ENCODE peak calls at places on chromosomes 4 and X, in five cellular contexts. I is stomach, F is IMR-90, A is breast epithelium, O is body of pancreas. P is an unnamed sample. For H3K4me1, the result is how much of the 10 kb centered on the place peaks cover.

GRCh38 chrX:38375888-38376287 is 23.5 kb downstream of the OTC start:
- DNase-seq in I (no peak), F (no peak), A (no peak), O (no peak), P (no peak)

GRCh38 chr4:71774136-71774535 is 9.7 kb downstream of the GC start:
- DNase-seq in I (no peak), F (no peak), A (no peak), O (no peak), P (no peak)

GRCh38 chr4:40980318-40980883 is 230.6 kb downstream of the NSUN7 start:
- DNase-seq in I (no peak), F (no peak), A (no peak), O (no peak), P (no peak)

GRCh38 chrX:10749113-10749512 is 128.7 kb upstream of the MID1 start:
- DNase-seq in I (no peak), F (peak), A (no peak), O (no peak), P (no peak)

GRCh38 chr4:99252746-99253145 is 33.7 kb upstream of the ADH6 start:
- DNase-seq in I (no peak), F (no peak), A (no peak), O (no peak), P (no peak)

GRCh38 chrX:70470850-70471289 is 26.2 kb downstream of the DLG3 start:
- DNase-seq in I (no peak), F (peak), A (no peak), O (no peak), P (no peak)

GRCh38 chrX:16552546-16552945 is 97.4 kb upstream of the S100G start:
- DNase-seq in I (no peak), F (peak), A (no peak), O (no peak), P (no peak)

GRCh38 chr4:37803348-37803973 is 23.0 kb upstream of the PGM2 start:
- DNase-seq in I (no peak), F (peak), A (no peak), O (no peak), P (no peak)

GRCh38 chr4:24067367-24067766 is 177.5 kb upstream of the PPARGC1A start:
- DNase-seq in I (no peak), F (no peak), A (no peak), O (no peak), P (no peak)

DNA sequence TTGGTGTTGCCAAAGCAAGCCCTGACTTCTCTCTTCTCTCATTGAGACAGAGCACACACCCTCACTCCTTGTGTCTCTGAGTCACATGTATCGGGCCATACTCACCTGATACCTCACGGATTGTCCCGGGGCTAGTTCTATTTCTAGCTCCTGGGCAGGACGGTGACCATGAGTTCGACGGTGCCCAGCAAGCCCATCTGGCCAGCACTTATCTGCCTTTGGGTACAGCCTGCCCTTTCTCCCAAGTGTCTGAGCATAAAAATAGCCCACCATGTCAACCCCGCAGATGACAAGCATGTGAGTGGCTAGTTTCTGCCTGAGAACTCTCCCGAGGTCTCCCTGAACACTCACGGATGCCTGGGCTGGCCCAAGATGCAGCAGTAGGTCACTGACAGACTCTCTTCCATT is 158.5 kb downstream of the DHRSX start:
- DNase-seq in I (no peak), F (no peak), A (no peak), O (no peak), P (peak)
- TF ChIP-seq POLR2A in I (no peak), F (no peak), A (no peak), O (no peak), P (no peak)

GRCh38 chrX:154057790-154058189 is 38.1 kb upstream of the IRAK1 start:
- DNase-seq in I (no peak), F (no peak), A (no peak), O (no peak), P (no peak)
- H3K4me1 ChIP-seq in I (half or more), F (under half), A (under half), O (under half), P (half or more)

GRCh38 chr4:157300678-157301077 is 80.2 kb downstream of the GRIA2 start:
- DNase-seq in I (no peak), F (no peak), A (no peak), O (no peak), P (no peak)
- TF ChIP-seq CTCF in I (no peak), F (no peak), A (no peak), O (no peak), P (no peak)

DNA sequence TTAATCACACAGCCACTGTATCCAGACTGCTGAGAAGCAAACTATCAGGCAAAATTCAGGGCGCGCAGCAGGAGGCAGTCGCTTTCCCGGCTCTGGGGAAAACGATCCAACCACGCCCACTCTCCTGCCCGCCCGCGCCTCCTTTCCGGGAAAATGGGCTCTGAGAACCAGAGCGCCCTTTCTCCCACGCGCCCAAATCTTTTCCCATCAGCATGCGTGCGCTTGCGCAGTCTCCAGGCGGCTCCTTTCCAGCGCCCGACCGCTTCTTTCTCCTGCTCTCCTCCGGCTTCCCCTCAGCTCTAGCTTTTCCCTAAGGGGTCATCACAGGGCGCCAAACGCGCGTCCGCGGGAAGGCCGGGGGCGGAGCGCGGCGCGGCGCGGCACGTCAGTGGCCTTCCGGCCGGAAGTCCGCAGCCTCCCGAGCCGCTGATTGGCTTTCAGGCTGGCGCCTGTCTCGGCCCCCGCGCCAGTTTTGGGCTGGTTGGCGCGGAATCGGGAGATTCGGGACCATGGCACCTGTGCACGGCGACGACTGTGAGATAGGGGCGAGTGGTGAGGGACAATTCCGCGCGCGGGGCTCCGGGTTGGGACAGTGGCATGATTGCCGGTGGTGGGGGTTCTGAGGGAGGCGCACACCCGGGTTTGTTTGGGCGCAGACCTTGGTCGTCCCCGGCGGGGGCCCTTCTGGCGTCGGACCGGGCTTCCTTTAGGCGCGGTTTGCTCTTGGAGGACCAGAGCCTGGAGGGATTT is at the start of gene POLA1:
- DNase-seq in I (peak), F (peak), A (peak), O (peak), P (peak)
- TF ChIP-seq POLR2A in I (no peak), F (no peak), A (no peak), O (no peak), P (peak)

GRCh38 chr4:8185930-8186329 is 13.2 kb upstream of the SH3TC1 start:
- DNase-seq in I (no peak), F (no peak), A (no peak), O (no peak), P (no peak)
- H3K4me1 ChIP-seq in I (under half), F (under half), A (under half), O (under half), P (half or more)

GRCh38 chr4:102076622-102077021 is 268.7 kb downstream of the SLC39A8 start:
- DNase-seq in I (no peak), F (no peak), A (no peak), O (no peak), P (no peak)
- TF ChIP-seq CTCF in I (no peak), F (no peak), A (no peak), O (no peak), P (no peak)

GRCh38 chr4:48985602-48985975 is 486 bp upstream of the CWH43 start:
- DNase-seq in I (no peak), F (no peak), A (no peak), O (no peak), P (no peak)
- TF ChIP-seq POLR2A in I (no peak), F (no peak), A (no peak), O (no peak), P (no peak)